ENCODE peak calls at places on chromosomes 7 and 10, in eight cellular contexts. X is posterior cingulate gyrus; M is smooth muscle cell of the brain vasculature; R is occipital lobe; A is activated CD8-positive, alpha-beta memory T cell treated with anti-CD3 and anti-CD28 coated beads, Interleukin-2, amount 10 ng/mL, durations not matched to agents 7 days and 5 days; J is NCI-H1694 treated with DMSO at 0.1 percent for 48 hours; O is NT2/D1; B is amniotic stem cell. T is an unnamed sample.

GRCh38 chr10:110221721-110222261 is 14.4 kb downstream of the MXI1 start:
- DNase-seq in A (peak; percentile 88), X (peak; percentile 85), O (no peak), M (no peak), J (peak; percentile 54), B (peak; percentile 87), R (peak; percentile 84), T (peak; percentile 85)

GRCh38 chr10:64014281-64014680 is 493.1 kb downstream of the REEP3 start:
- DNase-seq in J (no peak), R (no peak), M (no peak), X (no peak), A (no peak), B (no peak), O (no peak), T (no peak)

GRCh38 chr7:20299647-20300312 is 30.9 kb upstream of the ITGB8 start:
- DNase-seq in M (no peak), R (no peak), X (no peak), O (no peak), B (no peak), A (no peak), J (no peak), T (no peak)

GRCh38 chr10:31697271-31698168 is 231.1 kb downstream of the ARHGAP12 start:
- DNase-seq in R (peak; percentile 30), B (peak; percentile 73), X (peak; percentile 60), O (no peak), M (peak; percentile 54), J (no peak), A (no peak), T (peak; percentile 81)

GRCh38 chr10:119737827-119738226 is 12.0 kb downstream of the INPP5F start:
- DNase-seq in A (no peak), O (peak; percentile 39), J (no peak), B (peak; percentile 64), M (no peak), R (no peak), X (no peak), T (no peak)

GRCh38 chr7:134778941-134779740 is at the start of gene CALD1:
- DNase-seq in R (peak; percentile 9), J (no peak), O (peak; percentile 92), B (peak; percentile 96), M (peak; percentile 85), A (no peak), X (no peak), T (peak; percentile 31)

GRCh38 chr10:21110358-21110757 is 213.2 kb upstream of the NEBL start:
- DNase-seq in R (no peak), X (no peak), A (no peak), O (no peak), J (no peak), M (no peak), B (no peak), T (no peak)

GRCh38 chr10:17662193-17663138 is 18.5 kb downstream of the STAM start:
- DNase-seq in M (no peak), A (no peak), O (no peak), J (no peak), X (no peak), B (no peak), R (no peak), T (no peak)

GRCh38 chr7:23544913-23545354 is 13.2 kb upstream of the TRA2A start:
- DNase-seq in X (no peak), J (no peak), O (peak; percentile 49), A (peak; percentile 48), B (peak; percentile 2), R (no peak), M (no peak), T (no peak)

GRCh38 chr7:103524042-103524907 is 78.3 kb upstream of the SLC26A5 start:
- DNase-seq in A (no peak), R (no peak), M (peak; percentile 9), X (peak; percentile 43), J (peak; percentile 21), O (peak; percentile 5), B (no peak), T (peak; percentile 91)

T was measured in Ammon's horn.